ENCODE peak calls at places on chromosomes 6 and 20, in seven cellular contexts. One of them, this sample, is unnamed.

GRCh38 chr6:37366910-37367309 is 13.1 kb downstream of the RNF8 start:
- DNase-seq in T-helper 17 cell: no peak
- DNase-seq in effector CD4-positive, alpha-beta T cell: no peak
- DNase-seq in C1 segment of cervical spinal cord: no peak
- DNase-seq in germinal center: no peak
- DNase-seq in brain microvascular endothelial cell: no peak
- DNase-seq in naive thymus-derived CD8-positive, alpha-beta T cell: no peak
- DNase-seq in this sample: no peak

GRCh38 chr6:113077794-113078193 is 730.7 kb downstream of the RFPL4B start:
- DNase-seq in T-helper 17 cell: no peak
- DNase-seq in effector CD4-positive, alpha-beta T cell: no peak
- DNase-seq in C1 segment of cervical spinal cord: no peak
- DNase-seq in germinal center: no peak
- DNase-seq in brain microvascular endothelial cell: no peak
- DNase-seq in naive thymus-derived CD8-positive, alpha-beta T cell: no peak
- DNase-seq in this sample: no peak

GRCh38 chr6:9851541-9852380 is 563.1 kb downstream of the TFAP2A start:
- DNase-seq in T-helper 17 cell: no peak
- DNase-seq in effector CD4-positive, alpha-beta T cell: no peak
- DNase-seq in C1 segment of cervical spinal cord: no peak
- DNase-seq in germinal center: no peak
- DNase-seq in brain microvascular endothelial cell: no peak
- DNase-seq in naive thymus-derived CD8-positive, alpha-beta T cell: no peak
- DNase-seq in this sample: no peak

GRCh38 chr20:53827292-53827995 is 233.8 kb upstream of the ZNF217 start:
- DNase-seq in T-helper 17 cell: no peak
- DNase-seq in effector CD4-positive, alpha-beta T cell: no peak
- DNase-seq in C1 segment of cervical spinal cord: no peak
- DNase-seq in germinal center: no peak
- DNase-seq in brain microvascular endothelial cell: no peak
- DNase-seq in naive thymus-derived CD8-positive, alpha-beta T cell: no peak
- DNase-seq in this sample: no peak

GRCh38 chr20:60327971-60328660 is 369.9 kb downstream of the CDH26 start:
- DNase-seq in T-helper 17 cell: no peak
- DNase-seq in effector CD4-positive, alpha-beta T cell: no peak
- DNase-seq in C1 segment of cervical spinal cord: no peak
- DNase-seq in germinal center: no peak
- DNase-seq in brain microvascular endothelial cell: no peak
- DNase-seq in naive thymus-derived CD8-positive, alpha-beta T cell: no peak
- DNase-seq in this sample: no peak

GRCh38 chr6:107598091-107598490 is 108.2 kb downstream of the SOBP start:
- DNase-seq in T-helper 17 cell: no peak
- DNase-seq in effector CD4-positive, alpha-beta T cell: no peak
- DNase-seq in C1 segment of cervical spinal cord: no peak
- DNase-seq in germinal center: no peak
- DNase-seq in brain microvascular endothelial cell: no peak
- DNase-seq in naive thymus-derived CD8-positive, alpha-beta T cell: no peak
- DNase-seq in this sample: no peak

GRCh38 chr6:169328112-169328801 is 74.6 kb upstream of the THBS2 start:
- DNase-seq in T-helper 17 cell: no peak
- DNase-seq in effector CD4-positive, alpha-beta T cell: no peak
- DNase-seq in C1 segment of cervical spinal cord: no peak
- DNase-seq in germinal center: no peak
- DNase-seq in brain microvascular endothelial cell: peak
- DNase-seq in naive thymus-derived CD8-positive, alpha-beta T cell: no peak
- DNase-seq in this sample: peak

GRCh38 chr6:118860880-118861279 is 33.1 kb upstream of the ASF1A start:
- DNase-seq in T-helper 17 cell: no peak
- DNase-seq in effector CD4-positive, alpha-beta T cell: no peak
- DNase-seq in C1 segment of cervical spinal cord: no peak
- DNase-seq in germinal center: no peak
- DNase-seq in brain microvascular endothelial cell: no peak
- DNase-seq in naive thymus-derived CD8-positive, alpha-beta T cell: no peak
- DNase-seq in this sample: no peak

GRCh38 chr20:47058236-47058635 is 163.6 kb downstream of the EYA2 start:
- DNase-seq in T-helper 17 cell: no peak
- DNase-seq in effector CD4-positive, alpha-beta T cell: no peak
- DNase-seq in C1 segment of cervical spinal cord: no peak
- DNase-seq in germinal center: no peak
- DNase-seq in brain microvascular endothelial cell: no peak
- DNase-seq in naive thymus-derived CD8-positive, alpha-beta T cell: no peak
- DNase-seq in this sample: no peak

GRCh38 chr20:8473459-8473858 is 341.4 kb downstream of the PLCB1 start:
- DNase-seq in T-helper 17 cell: no peak
- DNase-seq in effector CD4-positive, alpha-beta T cell: no peak
- DNase-seq in C1 segment of cervical spinal cord: no peak
- DNase-seq in germinal center: no peak
- DNase-seq in brain microvascular endothelial cell: no peak
- DNase-seq in naive thymus-derived CD8-positive, alpha-beta T cell: no peak
- DNase-seq in this sample: peak

GRCh38 chr6:43636312-43636667 is 650 bp downstream of the MAD2L1BP start:
- DNase-seq in T-helper 17 cell: no peak
- DNase-seq in effector CD4-positive, alpha-beta T cell: no peak
- DNase-seq in C1 segment of cervical spinal cord: no peak
- DNase-seq in germinal center: no peak
- DNase-seq in brain microvascular endothelial cell: peak
- DNase-seq in naive thymus-derived CD8-positive, alpha-beta T cell: no peak
- DNase-seq in this sample: peak

GRCh38 chr6:91539451-91539850 is 952.6 kb upstream of the MAP3K7 start:
- DNase-seq in T-helper 17 cell: no peak
- DNase-seq in effector CD4-positive, alpha-beta T cell: no peak
- DNase-seq in C1 segment of cervical spinal cord: no peak
- DNase-seq in germinal center: no peak
- DNase-seq in brain microvascular endothelial cell: no peak
- DNase-seq in naive thymus-derived CD8-positive, alpha-beta T cell: no peak
- DNase-seq in this sample: no peak

GRCh38 chr6:72968704-72969103 is 256.6 kb downstream of the KHDC1L start:
- DNase-seq in T-helper 17 cell: no peak
- DNase-seq in effector CD4-positive, alpha-beta T cell: no peak
- DNase-seq in C1 segment of cervical spinal cord: no peak
- DNase-seq in germinal center: no peak
- DNase-seq in brain microvascular endothelial cell: no peak
- DNase-seq in naive thymus-derived CD8-positive, alpha-beta T cell: no peak
- DNase-seq in this sample: no peak

GRCh38 chr6:135624402-135625297 is 127.1 kb upstream of the AHI1 start:
- DNase-seq in T-helper 17 cell: no peak
- DNase-seq in effector CD4-positive, alpha-beta T cell: no peak
- DNase-seq in C1 segment of cervical spinal cord: no peak
- DNase-seq in germinal center: no peak
- DNase-seq in brain microvascular endothelial cell: no peak
- DNase-seq in naive thymus-derived CD8-positive, alpha-beta T cell: peak
- DNase-seq in this sample: peak

GRCh38 chr6:136440187-136440582 is 110.0 kb downstream of the MAP7 start:
- DNase-seq in T-helper 17 cell: no peak
- DNase-seq in effector CD4-positive, alpha-beta T cell: no peak
- DNase-seq in C1 segment of cervical spinal cord: no peak
- DNase-seq in germinal center: no peak
- DNase-seq in brain microvascular endothelial cell: no peak
- DNase-seq in naive thymus-derived CD8-positive, alpha-beta T cell: no peak
- DNase-seq in this sample: no peak

GRCh38 chr20:50870572-50871161 is 60.6 kb downstream of the ADNP start:
- DNase-seq in T-helper 17 cell: no peak
- DNase-seq in effector CD4-positive, alpha-beta T cell: no peak
- DNase-seq in C1 segment of cervical spinal cord: no peak
- DNase-seq in germinal center: no peak
- DNase-seq in brain microvascular endothelial cell: peak
- DNase-seq in naive thymus-derived CD8-positive, alpha-beta T cell: no peak
- DNase-seq in this sample: peak

GRCh38 chr6:35188886-35189285 is 24.9 kb upstream of the SCUBE3 start:
- DNase-seq in T-helper 17 cell: no peak
- DNase-seq in effector CD4-positive, alpha-beta T cell: no peak
- DNase-seq in C1 segment of cervical spinal cord: no peak
- DNase-seq in germinal center: no peak
- DNase-seq in brain microvascular endothelial cell: no peak
- DNase-seq in naive thymus-derived CD8-positive, alpha-beta T cell: no peak
- DNase-seq in this sample: no peak

This sample was measured in left kidney.